ENCODE peak calls at places on chromosomes 2 and 18, in four cellular contexts. B is H9, J is cardiac muscle cell, W is endothelial cell of umbilical vein. Y is an unnamed sample.

GRCh38 chr2:237570776-237571335 is 4.5 kb downstream of the PRLH start:
- DNase-seq in W (no peak), B (no peak), J (no peak), Y (no peak)

GRCh38 chr2:101380376-101380775 is 6.9 kb downstream of the CREG2 start:
- DNase-seq in W (peak), B (no peak), J (peak), Y (no peak)

GRCh38 chr2:227717687-227718567 is at the start of gene SLC19A3:
- DNase-seq in B (peak), J (peak), W (peak), Y (peak)

GRCh38 chr2:47918043-47918442 is 11.7 kb upstream of the FBXO11 start:
- DNase-seq in B (no peak), W (no peak), J (no peak), Y (no peak)

GRCh38 chr2:105801961-105802360 is 57.2 kb downstream of the NCK2 start:
- DNase-seq in B (no peak), J (no peak), W (no peak), Y (no peak)

GRCh38 chr2:148660999-148661398 is 16.4 kb downstream of the EPC2 start:
- DNase-seq in W (peak), J (no peak), B (no peak), Y (no peak)

GRCh38 chr2:240812721-240813120 is 7.3 kb downstream of the KIF1A start:
- DNase-seq in J (no peak), B (peak), W (no peak), Y (peak)

GRCh38 chr2:133579295-133579694 is 11.0 kb upstream of the NCKAP5 start:
- DNase-seq in B (no peak), J (peak), W (peak), Y (no peak)

GRCh38 chr2:205716126-205716525 is 33.8 kb downstream of the NRP2 start:
- DNase-seq in B (peak), W (no peak), J (no peak), Y (no peak)

GRCh38 chr2:64459575-64459974 is 5.6 kb downstream of the LGALSL start:
- DNase-seq in J (no peak), B (no peak), W (no peak), Y (no peak)

GRCh38 chr2:64455031-64455332 is 1.0 kb downstream of the LGALSL start:
- DNase-seq in W (no peak), J (no peak), B (no peak), Y (no peak)

GRCh38 chr2:64456298-64456697 is 2.3 kb downstream of the LGALSL start:
- DNase-seq in W (no peak), B (no peak), J (no peak), Y (no peak)

GRCh38 chr2:64455545-64455944 is 1.6 kb downstream of the LGALSL start:
- DNase-seq in W (no peak), B (no peak), J (no peak), Y (no peak)

GRCh38 chr2:64457518-64457917 is 3.6 kb downstream of the LGALSL start:
- DNase-seq in B (no peak), W (no peak), J (no peak), Y (no peak)
- TF ChIP-seq CTCF in B (peak), W (no peak), J (no peak), Y (no peak)

GRCh38 chr2:192194866-192195547 is at the start of gene TMEFF2:
- DNase-seq in W (peak), J (peak), B (peak), Y (peak)
- TF ChIP-seq CTCF in W (peak), J (peak), B (peak), Y (peak)

GRCh38 chr2:43455735-43456642 is 139.8 kb downstream of the THADA start:
- DNase-seq in B (no peak), W (peak), J (peak), Y (no peak)
- TF ChIP-seq CTCF in B (no peak), W (no peak), J (no peak), Y (no peak)

GRCh38 chr2:7035884-7036283 is 118.7 kb downstream of the RNF144A start:
- DNase-seq in B (no peak), W (no peak), J (no peak), Y (no peak)

GRCh38 chr2:7033136-7033960 is 116.1 kb downstream of the RNF144A start:
- DNase-seq in W (no peak), J (no peak), B (no peak), Y (no peak)

GRCh38 chr2:7032371-7032770 is 115.2 kb downstream of the RNF144A start:
- DNase-seq in B (no peak), J (no peak), W (no peak), Y (no peak)

GRCh38 chr2:7031424-7032245 is 114.4 kb downstream of the RNF144A start:
- DNase-seq in B (no peak), J (peak), W (no peak), Y (no peak)

DNA sequence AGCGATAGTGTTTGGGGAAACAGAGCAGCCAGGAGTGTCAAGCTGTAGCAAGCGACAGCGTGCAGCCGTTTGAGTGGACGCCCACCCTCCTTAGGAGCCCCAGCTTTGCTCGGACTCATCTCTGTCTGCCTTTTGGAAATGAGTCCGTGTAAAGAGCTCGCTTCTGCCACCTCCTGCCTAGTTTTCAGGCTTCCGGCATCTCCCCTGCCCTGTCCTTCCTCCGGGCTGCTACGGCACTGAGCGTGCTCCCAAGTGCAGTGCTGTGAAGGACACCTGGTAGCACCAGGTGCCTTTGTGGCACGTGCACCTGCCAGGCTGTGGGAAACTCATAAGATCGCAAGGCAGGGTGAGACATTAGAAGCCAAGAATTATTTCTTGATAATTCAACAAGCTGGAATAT is 117.1 kb downstream of the RNF144A start:
- DNase-seq in W (no peak), J (peak), B (peak), Y (no peak)
- TF ChIP-seq CTCF in W (peak), J (peak), B (peak), Y (peak)

DNA sequence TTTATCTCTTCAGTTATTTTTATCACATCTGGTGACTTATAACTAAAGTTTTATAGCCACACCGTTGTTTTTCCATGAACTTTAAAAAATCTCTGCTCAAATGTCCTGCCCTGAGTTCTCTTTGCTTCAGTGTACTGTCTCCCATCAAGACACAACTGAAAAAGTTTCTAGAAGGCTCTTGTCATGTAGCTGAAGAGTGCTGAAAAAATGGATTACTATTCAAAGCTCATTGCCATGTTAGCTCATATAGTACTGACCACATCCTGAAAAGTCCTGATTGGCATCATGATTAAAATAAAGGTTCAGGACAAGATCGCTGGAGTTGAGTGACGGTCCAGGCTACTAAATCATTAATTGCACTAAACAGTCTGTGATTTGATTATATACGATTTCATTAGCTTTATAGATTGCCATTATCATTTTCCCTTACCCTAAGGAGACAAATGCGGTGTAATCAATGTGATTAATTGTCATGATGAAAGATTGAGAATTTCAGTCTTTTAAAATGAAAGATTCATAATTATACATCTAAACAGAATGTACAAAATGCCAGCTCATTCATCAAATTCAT is 62.2 kb downstream of the MFSD6 start:
- DNase-seq in J (peak), B (no peak), W (no peak), Y (no peak)
- TF ChIP-seq CTCF in J (no peak), B (no peak), W (no peak), Y (no peak)

GRCh38 chr18:35511428-35511827 is 13.7 kb upstream of the INO80C start:
- DNase-seq in B (no peak), W (no peak), J (no peak), Y (peak)

GRCh38 chr18:35510071-35511010 is 12.6 kb upstream of the INO80C start:
- DNase-seq in W (no peak), B (no peak), J (no peak), Y (peak)

GRCh38 chr18:35512761-35513160 is 15.0 kb upstream of the INO80C start:
- DNase-seq in W (no peak), J (no peak), B (no peak), Y (peak)

GRCh38 chr18:35513181-35513932 is 15.6 kb upstream of the INO80C start:
- DNase-seq in B (no peak), J (peak), W (no peak), Y (peak)

GRCh38 chr18:35511833-35512232 is 14.1 kb upstream of the INO80C start:
- DNase-seq in B (no peak), W (no peak), J (no peak), Y (peak)
- TF ChIP-seq CTCF in B (peak), W (no peak), J (no peak), Y (no peak)

DNA sequence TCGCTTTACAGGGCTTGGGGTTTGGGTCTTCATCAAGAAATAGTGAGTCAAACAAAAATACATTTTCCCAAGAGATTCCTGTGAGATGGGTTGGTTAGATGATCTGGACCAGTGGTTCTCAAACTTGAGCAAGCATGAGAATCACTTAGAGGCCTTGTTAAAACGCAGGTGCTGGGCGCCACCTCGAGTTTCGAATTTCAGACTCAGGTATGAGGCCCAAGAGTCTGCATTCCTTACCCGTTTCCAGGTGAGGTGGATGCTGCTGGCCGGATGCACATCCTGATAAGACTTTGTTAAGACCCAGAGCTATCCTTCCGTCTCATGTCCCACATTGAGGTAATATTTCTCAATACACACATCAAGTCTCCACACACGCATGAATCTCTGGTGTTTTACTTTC is 707.8 kb upstream of the SALL3 start:
- DNase-seq in J (no peak), B (no peak), W (no peak), Y (no peak)
- TF ChIP-seq CTCF in J (no peak), B (peak), W (no peak), Y (no peak)

GRCh38 chr18:48817021-48817461 is 133.7 kb downstream of the SMAD7 start:
- DNase-seq in J (no peak), B (peak), W (no peak), Y (peak)
- TF ChIP-seq CTCF in J (no peak), B (no peak), W (no peak), Y (no peak)

GRCh38 chr18:71849407-71849806 is 694.7 kb downstream of the CBLN2 start:
- DNase-seq in W (no peak), J (no peak), B (peak), Y (no peak)
- TF ChIP-seq CTCF in W (no peak), J (no peak), B (peak), Y (peak)

GRCh38 chr2:163133602-163134001 is 295.0 kb upstream of the KCNH7 start:
- DNase-seq in B (no peak), W (no peak), J (peak), Y (no peak)

DNA sequence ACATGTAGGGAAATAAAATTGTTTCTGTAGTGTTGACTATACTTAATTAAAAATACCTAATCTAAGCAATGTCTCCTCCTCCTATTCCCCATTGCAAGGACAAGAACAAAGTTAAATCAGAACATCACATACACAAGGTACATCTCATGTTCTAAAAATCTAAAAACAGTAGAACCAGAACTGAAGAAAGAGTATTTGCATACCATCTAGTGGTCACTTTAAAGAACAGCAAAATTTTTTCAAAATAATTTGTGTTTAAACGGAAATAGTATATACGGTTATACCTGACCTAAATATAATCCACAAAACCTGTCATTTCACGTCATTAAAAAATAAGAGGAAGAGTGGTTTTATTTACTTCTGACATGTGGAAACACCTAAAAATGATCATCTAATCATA is 294.3 kb upstream of the KCNH7 start:
- DNase-seq in B (no peak), W (peak), J (peak), Y (no peak)
- TF ChIP-seq CTCF in B (peak), W (peak), J (peak), Y (peak)

Y was measured in type B pancreatic cell.